ENCODE peak calls at places on chromosome 19, in seven cellular contexts. J is IMR-90, M is neuronal stem cell, X is H9, D is mesendoderm, T is mesenchymal stem cell, B is H1. P is an unnamed sample.

GRCh38 chr19:30341646-30342201 is 30.5 kb upstream of the ZNF536 start:
- DNase-seq in J (no peak), M (no peak), X (no peak), D (no peak), T (no peak), B (no peak), P (no peak)

GRCh38 chr19:30879225-30879624 is 470.0 kb downstream of the TSHZ3 start:
- DNase-seq in J (no peak), M (no peak), X (peak), D (no peak), T (no peak), B (no peak), P (no peak)

GRCh38 chr19:3494051-3494450 is 6.4 kb downstream of the DOHH start:
- DNase-seq in J (no peak), M (no peak), X (peak), D (peak), T (no peak), B (peak), P (no peak)

GRCh38 chr19:44696939-44697669 is 1.8 kb upstream of the CEACAM16 start:
- DNase-seq in J (no peak), M (no peak), X (peak), D (peak), T (no peak), B (no peak), P (no peak)

GRCh38 chr19:54421521-54421920 is 6.3 kb downstream of the TTYH1 start:
- DNase-seq in J (no peak), M (no peak), X (no peak), D (no peak), T (no peak), B (no peak), P (no peak)

GRCh38 chr19:4191044-4191443 is 8.6 kb downstream of the ANKRD24 start:
- DNase-seq in J (no peak), M (no peak), X (no peak), D (no peak), T (no peak), B (no peak), P (no peak)

GRCh38 chr19:30752201-30752600 is 380.0 kb downstream of the ZNF536 start:
- DNase-seq in J (no peak), M (no peak), X (no peak), D (no peak), T (no peak), B (no peak), P (no peak)

GRCh38 chr19:3250675-3251074 is 26.2 kb downstream of the CELF5 start:
- DNase-seq in J (no peak), M (no peak), X (no peak), D (peak), T (no peak), B (peak), P (peak)

GRCh38 chr19:11887247-11887617 is 350 bp upstream of the ZNF69 start:
- DNase-seq in J (no peak), M (no peak), X (no peak), D (peak), T (no peak), B (no peak), P (peak)

GRCh38 chr19:1312732-1313694 is 27.3 kb downstream of the EFNA2 start:
- DNase-seq in J (peak), M (no peak), X (no peak), D (peak), T (peak), B (no peak), P (peak)

GRCh38 chr19:43780706-43781525 is at the start of gene KCNN4:
- DNase-seq in J (peak), M (no peak), X (no peak), D (no peak), T (peak), B (no peak), P (no peak)

GRCh38 chr19:15138427-15138826 is 31.2 kb downstream of the SYDE1 start:
- DNase-seq in J (peak), M (no peak), X (no peak), D (no peak), T (peak), B (no peak), P (no peak)

GRCh38 chr19:2716722-2717637 is 4.2 kb downstream of the DIRAS1 start:
- DNase-seq in J (no peak), M (no peak), X (no peak), D (no peak), T (no peak), B (no peak), P (no peak)

GRCh38 chr19:45496349-45496953 is 396 bp downstream of the RTN2 start:
- DNase-seq in J (no peak), M (peak), X (peak), D (peak), T (peak), B (peak), P (no peak)

GRCh38 chr19:12364391-12365093 is 941 bp downstream of the ZNF442 start:
- DNase-seq in J (peak), M (no peak), X (peak), D (peak), T (peak), B (no peak), P (peak)

GRCh38 chr19:1001538-1002166 is 1.4 kb downstream of the GRIN3B start:
- DNase-seq in J (no peak), M (peak), X (peak), D (peak), T (peak), B (peak), P (no peak)

GRCh38 chr19:29566496-29567054 is 39.5 kb upstream of the POP4 start:
- DNase-seq in J (no peak), M (no peak), X (no peak), D (no peak), T (no peak), B (no peak), P (no peak)

GRCh38 chr19:10961073-10961762 is 388 bp downstream of the SMARCA4 start:
- DNase-seq in J (no peak), M (peak), X (peak), D (peak), T (no peak), B (peak), P (peak)

GRCh38 chr19:44344255-44344654 is 12.2 kb downstream of the ZNF112 start:
- DNase-seq in J (no peak), M (no peak), X (no peak), D (no peak), T (no peak), B (no peak), P (no peak)

GRCh38 chr19:4051175-4052101 is 15.3 kb downstream of the ZBTB7A start:
- DNase-seq in J (peak), M (no peak), X (no peak), D (no peak), T (peak), B (no peak), P (peak)

DNA sequence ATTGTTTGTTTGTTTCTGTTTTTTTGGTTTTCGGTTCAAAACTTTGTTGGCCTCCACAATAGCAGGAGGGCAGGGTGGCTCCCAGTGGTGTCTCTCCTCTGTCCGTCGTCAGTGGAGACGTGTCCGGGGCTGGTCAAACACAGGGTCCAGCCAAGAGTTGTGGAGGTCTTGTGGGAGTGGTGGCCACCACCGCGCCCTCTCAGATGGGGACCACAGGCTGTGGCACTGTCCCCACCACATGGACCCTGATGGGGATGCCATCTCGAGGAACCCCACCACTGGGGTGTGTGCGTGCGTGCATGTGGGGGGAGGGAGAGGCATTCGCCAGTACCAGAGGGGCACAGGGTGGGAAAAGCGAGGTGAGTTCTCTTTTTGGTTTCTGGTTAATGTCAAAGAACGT is 13.8 kb downstream of the ZNF574 start:
- DNase-seq in J (no peak), M (no peak), X (no peak), D (no peak), T (no peak), B (no peak), P (no peak)
- H3K9ac ChIP-seq in J (no peak), M (no peak), X (no peak), D (no peak), T (no peak), B (no peak), P (no peak)

DNA sequence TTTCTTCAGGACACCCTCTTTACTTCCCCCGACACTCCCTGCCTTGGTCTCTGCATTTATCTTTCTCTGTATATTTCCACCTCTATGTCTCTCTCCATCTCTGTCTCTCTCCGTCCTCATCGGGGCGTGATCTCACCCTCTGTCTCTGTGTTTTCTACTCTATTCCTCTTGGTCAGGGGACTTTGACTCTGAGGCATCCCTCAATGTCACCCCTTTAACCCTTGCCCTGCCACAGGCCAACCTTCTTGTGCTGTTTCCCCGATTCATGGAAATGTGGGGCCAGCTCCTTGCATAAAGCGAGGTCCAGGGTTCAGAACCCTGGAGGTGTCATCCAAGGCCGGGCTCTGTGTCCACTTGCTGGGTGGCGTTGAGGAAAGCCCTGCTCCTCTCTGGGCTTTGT is 46.8 kb downstream of the COLGALT1 start:
- DNase-seq in J (no peak), M (no peak), X (no peak), D (no peak), T (no peak), B (no peak), P (no peak)
- H2BK120ac ChIP-seq in J (no peak), M (no peak), X (no peak), D (no peak), T (no peak), B (no peak), P (no peak)

GRCh38 chr19:40147338-40147692 is 43.9 kb upstream of the MAP3K10 start:
- DNase-seq in J (no peak), M (no peak), X (no peak), D (no peak), T (no peak), B (no peak), P (no peak)
- H3K9ac ChIP-seq in J (no peak), M (no peak), X (no peak), D (no peak), T (peak), B (no peak), P (no peak)

GRCh38 chr19:48970139-48970766 is 5.1 kb downstream of the FTL start:
- DNase-seq in J (no peak), M (no peak), X (no peak), D (no peak), T (peak), B (no peak), P (no peak)
- H2BK120ac ChIP-seq in J (no peak), M (no peak), X (no peak), D (no peak), T (no peak), B (no peak), P (no peak)

P was measured in trophoblast cell.